ENCODE peak calls at places on chromosomes 7 and 10, in nine cellular contexts. H is PC-9; N is lung microvascular endothelial cell; T is gastrocnemius medialis; B is NCI-H460; V is activated CD8-positive, alpha-beta memory T cell treated with anti-CD3 and anti-CD28 coated beads, Interleukin-2, amount 50 U/mL, for 48 hours; R is HS-27A; L is AG04449; D is caudate nucleus. Z is an unnamed sample.

GRCh38 chr7:121334875-121335648 is 6.3 kb downstream of the WNT16 start:
- DNase-seq in L (no peak), V (no peak), N (no peak), H (no peak), D (no peak), R (no peak), B (no peak), T (no peak), Z (no peak)

GRCh38 chr7:29289156-29290021 is 94.8 kb downstream of the CHN2 start:
- DNase-seq in L (no peak), R (no peak), H (no peak), D (peak; percentile 15), B (no peak), N (peak; percentile 54), V (no peak), T (no peak), Z (no peak)

GRCh38 chr7:953547-954327 is 743 bp downstream of the ADAP1 start:
- DNase-seq in L (no peak), T (no peak), N (no peak), R (no peak), H (peak; percentile 57), B (no peak), D (peak; percentile 55), V (no peak), Z (no peak)

GRCh38 chr7:84490661-84491060 is 296.1 kb upstream of the SEMA3A start:
- DNase-seq in V (no peak), H (no peak), N (no peak), R (no peak), T (no peak), B (no peak), L (no peak), D (no peak), Z (no peak)

GRCh38 chr7:17520941-17521340 is 222.5 kb downstream of the AHR start:
- DNase-seq in H (no peak), N (no peak), L (no peak), R (no peak), B (no peak), T (no peak), D (no peak), V (no peak), Z (no peak)

GRCh38 chr7:94620703-94621118 is 35.2 kb downstream of the SGCE start:
- DNase-seq in R (peak; percentile 63), H (peak; percentile 83), N (peak; percentile 90), L (peak; percentile 82), V (peak; percentile 63), D (peak; percentile 13), T (peak; percentile 89), B (peak; percentile 21), Z (peak; percentile 87)

GRCh38 chr10:103718247-103718620 is 137.1 kb downstream of the SH3PXD2A start:
- DNase-seq in L (no peak), T (no peak), D (no peak), N (no peak), H (no peak), R (no peak), B (no peak), V (no peak), Z (no peak)

GRCh38 chr10:73094249-73094850 is 2.3 kb downstream of the P4HA1 start:
- DNase-seq in N (peak; percentile 12), D (no peak), H (peak; percentile 55), L (no peak), R (no peak), B (no peak), T (no peak), V (no peak), Z (no peak)

GRCh38 chr7:130242198-130243014 is 24.3 kb upstream of the CPA2 start:
- DNase-seq in N (peak; percentile 35), L (peak; percentile 46), B (peak; percentile 39), H (peak; percentile 38), D (peak; percentile 13), R (peak; percentile 39), V (peak; percentile 76), T (peak; percentile 3), Z (peak; percentile 30)

Z was measured in HS-5.